ENCODE peak calls at places on chromosomes 5 and 9, in five cellular contexts. X is astrocyte, Y is aorta, I is uterus, F is mesenchymal stem cell. M is an unnamed sample. For H3K4me1, the result is how much of the 10 kb centered on the place peaks cover.

GRCh38 chr5:165139730-165140129 is 1634.3 kb downstream of the MAT2B start:
- DNase-seq in X (no peak), Y (no peak), I (no peak), F (no peak), M (no peak)

GRCh38 chr5:91312698-91313097 is 70.4 kb downstream of the ARRDC3 start:
- DNase-seq in X (no peak), Y (no peak), I (no peak), F (no peak), M (no peak)

GRCh38 chr9:100583019-100583802 is 5.3 kb downstream of the CAVIN4 start:
- DNase-seq in X (no peak), Y (no peak), I (no peak), F (no peak), M (no peak)

GRCh38 chr5:15933481-15934207 is 245.9 kb downstream of the MARCHF11 start:
- DNase-seq in X (peak), Y (no peak), I (peak), F (no peak), M (no peak)

GRCh38 chr5:132017316-132017715 is 5.9 kb upstream of the ACSL6 start:
- DNase-seq in X (no peak), Y (no peak), I (no peak), F (no peak), M (no peak)

GRCh38 chr5:4584982-4585381 is 555.1 kb upstream of the ADAMTS16 start:
- DNase-seq in X (peak), Y (no peak), I (no peak), F (no peak), M (no peak)

GRCh38 chr9:73869261-73869660 is 627.9 kb upstream of the RORB start:
- DNase-seq in X (peak), Y (peak), I (no peak), F (peak), M (peak)

GRCh38 chr5:104800440-104801048 is 1238.0 kb upstream of the NUDT12 start:
- DNase-seq in X (no peak), Y (no peak), I (no peak), F (no peak), M (no peak)

GRCh38 chr5:142508027-142508426 is 177.9 kb downstream of the FGF1 start:
- DNase-seq in X (no peak), Y (no peak), I (no peak), F (no peak), M (no peak)

GRCh38 chr5:140372971-140373487 is 13.0 kb downstream of the SLC4A9 start:
- DNase-seq in X (peak), Y (peak), I (peak), F (peak), M (peak)

GRCh38 chr5:135058326-135058725 is 24.3 kb upstream of the PITX1 start:
- DNase-seq in X (no peak), Y (no peak), I (no peak), F (no peak), M (no peak)

DNA sequence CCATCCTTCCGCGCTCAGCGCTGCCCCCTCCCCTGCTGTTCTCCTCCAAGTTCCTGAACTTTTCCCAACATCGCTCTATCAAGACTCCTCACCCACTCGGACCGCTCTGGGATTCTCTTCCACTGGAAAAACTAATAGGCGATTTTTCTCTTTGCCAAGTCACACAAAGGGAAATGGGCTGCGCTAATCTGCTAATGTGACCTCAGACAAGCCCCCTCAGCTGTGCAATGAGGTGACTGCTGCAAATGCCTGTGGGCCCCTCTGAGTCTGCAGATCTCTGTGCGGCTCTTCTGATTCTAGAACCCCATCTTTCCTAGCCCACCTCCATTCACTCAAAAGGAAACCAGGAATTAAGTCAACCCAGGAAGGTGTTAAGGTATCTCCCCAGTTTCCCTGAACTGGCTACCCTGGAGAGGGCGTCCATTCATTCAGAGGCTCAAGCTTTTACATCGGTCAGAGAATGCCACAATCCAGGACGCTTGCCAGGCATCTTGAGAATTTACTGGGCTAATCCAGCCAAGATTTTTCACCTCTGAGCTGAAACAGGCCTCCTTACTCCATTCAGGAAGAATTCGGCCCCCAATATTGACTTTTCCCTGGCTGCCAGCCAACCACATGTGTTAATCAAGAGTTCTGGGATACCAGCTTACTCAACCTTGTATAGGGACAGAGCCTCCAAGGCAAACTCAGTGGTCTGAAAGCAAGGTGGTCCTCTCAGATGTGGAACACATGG is 795 bp upstream of the ADAMTS12 start:
- DNase-seq in X (peak), Y (peak), I (peak), F (peak), M (no peak)
- H3K4me1 ChIP-seq in X (under half), Y (under half), I (under half), F (under half), M (under half)

DNA sequence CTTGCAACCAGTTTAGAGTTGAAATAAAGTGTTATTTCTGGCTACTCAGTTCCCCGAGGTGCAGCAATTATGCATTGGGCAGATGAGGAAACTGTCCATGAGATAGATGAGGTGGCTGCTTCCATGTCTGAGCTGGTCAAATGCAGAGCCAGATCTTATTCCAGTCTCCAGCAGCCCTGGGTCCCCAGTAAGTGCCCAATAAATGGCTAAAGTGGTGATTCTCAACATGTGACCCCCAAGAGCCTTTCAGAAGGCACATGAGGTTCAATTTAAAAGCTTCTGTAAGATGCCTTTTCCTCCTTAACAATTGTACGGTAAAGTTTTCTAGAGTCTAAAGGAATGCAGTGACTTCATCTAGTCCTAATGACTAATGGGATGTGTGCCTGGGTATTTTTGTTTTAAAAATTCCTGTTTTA is 17.5 kb downstream of the ATOX1 start:
- DNase-seq in X (peak), Y (no peak), I (no peak), F (peak), M (no peak)
- H3K4me3 ChIP-seq in X (peak), Y (no peak), I (no peak), F (peak), M (no peak)

GRCh38 chr5:68222824-68223354 is 7.3 kb downstream of the PIK3R1 start:
- DNase-seq in X (no peak), Y (no peak), I (no peak), F (no peak), M (no peak)
- H3K4me1 ChIP-seq in X (under half), Y (under half), I (under half), F (under half), M (half or more)

DNA sequence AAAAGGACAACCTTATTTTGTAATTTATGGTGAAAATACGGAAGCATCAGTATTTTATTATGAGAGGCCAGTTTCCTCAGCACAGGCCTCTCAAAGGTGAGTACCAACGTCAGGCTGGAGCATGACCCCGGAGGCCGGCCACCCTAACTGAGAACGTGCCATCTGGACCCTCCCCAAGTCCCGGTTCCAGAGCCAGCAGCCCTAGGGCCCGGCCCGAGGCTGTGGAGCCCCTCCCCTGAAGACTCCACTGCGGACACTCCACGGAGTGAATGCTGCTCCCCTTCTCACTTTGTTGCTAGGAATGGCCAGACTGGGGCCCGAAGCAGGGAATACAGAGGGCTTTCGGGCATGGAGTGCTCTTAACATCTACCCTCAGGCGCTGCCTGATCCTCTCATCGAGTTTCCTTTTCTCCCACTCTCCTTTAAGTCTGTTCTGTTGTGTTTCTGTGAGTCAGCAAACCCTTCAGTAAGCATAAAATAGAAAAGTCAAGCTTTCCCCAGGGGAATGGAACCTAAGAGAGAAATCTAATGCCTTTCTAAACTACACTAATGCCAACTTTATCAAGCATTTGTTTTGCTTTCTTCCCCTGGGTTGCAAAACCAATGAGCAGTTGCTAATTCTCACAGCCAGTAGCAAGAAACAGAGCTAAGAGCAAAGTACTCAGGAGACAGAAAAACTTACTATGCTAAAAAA is 4.5 kb downstream of the BRD9 start:
- DNase-seq in X (no peak), Y (no peak), I (no peak), F (no peak), M (no peak)
- H3K4me3 ChIP-seq in X (no peak), Y (no peak), I (no peak), F (no peak), M (no peak)

GRCh38 chr5:133391349-133392136 is 220.8 kb downstream of the FSTL4 start:
- DNase-seq in X (no peak), Y (no peak), I (no peak), F (no peak), M (no peak)

GRCh38 chr5:133396187-133396621 is 216.1 kb downstream of the FSTL4 start:
- DNase-seq in X (no peak), Y (no peak), I (no peak), F (no peak), M (no peak)

GRCh38 chr5:133396724-133397123 is 215.6 kb downstream of the FSTL4 start:
- DNase-seq in X (no peak), Y (no peak), I (no peak), F (no peak), M (no peak)

GRCh38 chr5:133392448-133392847 is 219.9 kb downstream of the FSTL4 start:
- DNase-seq in X (no peak), Y (no peak), I (no peak), F (no peak), M (no peak)

DNA sequence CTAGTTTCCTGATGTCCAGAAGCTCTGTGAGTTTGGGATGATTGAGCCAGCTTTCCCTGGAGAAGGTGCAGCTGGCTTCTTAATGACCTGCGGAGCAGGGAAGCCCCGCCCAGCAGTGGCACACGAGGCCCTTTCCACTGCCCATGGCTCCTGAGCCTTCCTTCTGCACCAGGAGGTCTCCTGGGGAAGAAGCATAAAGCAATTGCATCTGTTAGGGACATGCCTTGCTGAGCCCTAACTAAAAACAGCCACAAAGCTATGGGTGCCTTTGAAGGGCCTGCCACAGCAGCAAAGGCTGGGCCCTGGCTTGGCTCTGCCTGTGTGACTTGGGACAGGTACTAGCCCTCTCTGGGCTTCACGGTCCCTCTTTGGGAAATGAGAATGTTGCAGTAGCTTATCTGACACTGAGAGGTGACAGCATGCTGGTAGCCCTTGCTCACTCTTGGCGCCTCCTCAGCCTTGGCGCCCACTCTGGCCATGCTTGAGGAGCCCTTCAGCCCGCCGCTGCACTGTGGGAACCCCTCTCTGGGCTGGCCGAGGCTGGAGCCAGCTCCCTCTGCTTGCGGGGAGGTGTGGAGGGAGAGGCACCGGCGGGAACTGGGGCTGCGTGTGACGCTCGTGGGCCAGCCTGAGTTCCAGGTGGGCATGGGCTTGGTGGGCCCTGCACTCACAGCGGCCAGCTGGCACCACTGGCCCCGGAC is 218.4 kb downstream of the FSTL4 start:
- DNase-seq in X (no peak), Y (no peak), I (no peak), F (no peak), M (no peak)
- H3K4me1 ChIP-seq in X (under half), Y (under half), I (under half), F (under half), M (under half)

GRCh38 chr9:131349522-131349880 is 44.4 kb upstream of the PRRC2B start:
- DNase-seq in X (no peak), Y (no peak), I (no peak), F (no peak), M (no peak)
- H3K4me3 ChIP-seq in X (peak), Y (no peak), I (no peak), F (peak), M (no peak)

GRCh38 chr5:151671979-151672378 is 14.7 kb downstream of the SPARC start:
- DNase-seq in X (peak), Y (peak), I (peak), F (peak), M (no peak)
- H3K4me1 ChIP-seq in X (half or more), Y (under half), I (half or more), F (under half), M (under half)

GRCh38 chr5:42813533-42813932 is 1.8 kb upstream of the SELENOP start:
- DNase-seq in X (no peak), Y (no peak), I (no peak), F (no peak), M (no peak)

GRCh38 chr5:42812620-42813019 is 928 bp upstream of the SELENOP start:
- DNase-seq in X (no peak), Y (no peak), I (no peak), F (no peak), M (no peak)

GRCh38 chr5:42810905-42811590 is 644 bp downstream of the SELENOP start:
- DNase-seq in X (no peak), Y (no peak), I (no peak), F (peak), M (no peak)

GRCh38 chr5:42808888-42809611 is 2.6 kb downstream of the SELENOP start:
- DNase-seq in X (no peak), Y (no peak), I (no peak), F (no peak), M (no peak)

DNA sequence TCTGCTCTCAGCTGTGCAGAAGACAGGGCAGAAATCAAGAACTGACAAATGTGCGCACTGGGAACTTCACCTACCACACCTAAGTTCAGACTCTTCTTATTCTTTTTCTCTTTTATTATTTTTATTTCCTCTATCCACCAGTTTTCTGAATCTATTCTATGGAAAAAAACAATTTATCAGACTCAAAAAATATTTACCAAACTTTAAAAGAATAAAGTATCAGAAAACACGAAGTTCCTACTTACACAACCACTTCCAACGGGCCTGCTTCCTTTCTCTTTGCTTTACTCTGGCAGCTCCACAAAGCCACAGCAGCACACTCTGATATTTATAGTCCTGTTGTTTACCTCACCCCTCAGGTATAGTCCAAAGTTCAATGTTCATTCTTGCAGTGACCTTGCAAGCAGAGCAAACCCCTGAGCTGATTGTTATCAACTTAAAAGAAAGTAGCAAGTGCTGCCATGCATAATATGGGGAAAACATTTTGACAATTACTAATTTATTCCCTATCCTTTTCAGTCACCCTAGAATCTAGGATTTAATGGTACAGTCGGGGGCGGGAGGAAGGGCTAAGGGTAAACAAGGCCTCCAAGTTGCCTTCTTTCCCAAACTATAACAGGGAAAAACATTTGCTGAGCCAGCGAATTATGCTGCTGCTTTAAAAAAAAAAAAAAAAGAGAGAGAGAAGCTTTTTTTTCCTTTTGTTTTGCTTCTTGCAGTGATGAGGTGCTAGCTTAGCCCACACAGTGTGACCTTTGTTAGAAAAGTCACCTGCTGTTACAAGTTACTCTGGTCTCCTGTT is at the start of gene SELENOP:
- DNase-seq in X (no peak), Y (peak), I (peak), F (peak), M (peak)
- H3K4me3 ChIP-seq in X (no peak), Y (peak), I (peak), F (peak), M (peak)

GRCh38 chr9:21549890-21550289 is 67.8 kb upstream of the IFNE start:
- DNase-seq in X (no peak), Y (no peak), I (no peak), F (no peak), M (no peak)
- H3K4me1 ChIP-seq in X (half or more), Y (under half), I (under half), F (under half), M (under half)

GRCh38 chr9:95463145-95464060 is 53.4 kb downstream of the PTCH1 start:
- DNase-seq in X (no peak), Y (no peak), I (no peak), F (no peak), M (no peak)
- H3K4me3 ChIP-seq in X (peak), Y (no peak), I (peak), F (peak), M (no peak)